ENCODE peak calls at places on chromosomes 6 and 20, in seven cellular contexts. D is CD4-positive, alpha-beta T cell; M is NCI-H2029 treated with DMSO at 0.1 percent for 48 hours; T is colonic mucosa; G is brain microvascular endothelial cell; A is stimulated activated naive CD8-positive, alpha-beta T cell treated with anti-CD3 and anti-CD28 coated beads, Interleukin-15, amount 100 ng/mL, for 72 hours; B is kidney glomerular epithelial cell. K is an unnamed sample.

GRCh38 chr6:13228264-13229204 is 99.8 kb downstream of the TBC1D7 start:
- DNase-seq in D (no peak), B (no peak), T (no peak), M (no peak), G (no peak), A (no peak), K (no peak)

GRCh38 chr6:39599996-39600395 is 125.2 kb downstream of the KIF6 start:
- DNase-seq in M (no peak), D (no peak), B (no peak), T (no peak), G (no peak), A (no peak), K (no peak)

GRCh38 chr20:23995905-23996666 is 7.5 kb upstream of the GGTLC1 start:
- DNase-seq in T (peak), G (peak), A (peak), M (peak), B (peak), D (peak), K (no peak)

GRCh38 chr6:33297406-33297955 is 1.3 kb downstream of the RGL2 start:
- DNase-seq in T (peak), G (no peak), A (no peak), D (no peak), B (no peak), M (no peak), K (no peak)

GRCh38 chr6:36033935-36034334 is 6.3 kb downstream of the MAPK14 start:
- DNase-seq in G (no peak), B (no peak), M (no peak), A (peak), T (no peak), D (peak), K (no peak)

GRCh38 chr6:144602523-144603180 is 317.5 kb downstream of the UTRN start:
- DNase-seq in B (no peak), M (no peak), D (no peak), T (no peak), A (no peak), G (no peak), K (no peak)

GRCh38 chr6:20211037-20211940 is 980 bp downstream of the MBOAT1 start:
- DNase-seq in A (no peak), T (peak), D (no peak), B (peak), M (peak), G (no peak), K (peak)

GRCh38 chr20:61295726-61296628 is 43.9 kb downstream of the CDH4 start:
- DNase-seq in G (no peak), A (no peak), B (no peak), M (no peak), D (no peak), T (no peak), K (no peak)